ENCODE peak calls at places on chromosomes 1 and 21, in six cellular contexts. One of them, this sample, is unnamed. For H3K4me1, the result is how much of the 10 kb centered on the place peaks cover.

GRCh38 chr1:85027242-85027983 is 20.9 kb downstream of the MCOLN3 start:
- DNase-seq in colonic mucosa: no peak
- DNase-seq in tibial nerve: no peak
- DNase-seq in CD4-positive, alpha-beta memory T cell: peak
- DNase-seq in mesendoderm: peak
- DNase-seq in CD8-positive, alpha-beta T cell: peak
- DNase-seq in this sample: no peak

GRCh38 chr21:42769820-42770716 is 109.3 kb downstream of the WDR4 start:
- DNase-seq in colonic mucosa: no peak
- DNase-seq in tibial nerve: no peak
- DNase-seq in CD4-positive, alpha-beta memory T cell: no peak
- DNase-seq in mesendoderm: no peak
- DNase-seq in CD8-positive, alpha-beta T cell: no peak
- DNase-seq in this sample: no peak

GRCh38 chr1:119779869-119780356 is 11.2 kb upstream of the HMGCS2 start:
- DNase-seq in colonic mucosa: peak
- DNase-seq in tibial nerve: peak
- DNase-seq in CD4-positive, alpha-beta memory T cell: no peak
- DNase-seq in mesendoderm: peak
- DNase-seq in CD8-positive, alpha-beta T cell: no peak
- DNase-seq in this sample: peak

GRCh38 chr1:34419662-34420061 is 243.0 kb downstream of the C1orf94 start:
- DNase-seq in colonic mucosa: no peak
- DNase-seq in tibial nerve: no peak
- DNase-seq in CD4-positive, alpha-beta memory T cell: no peak
- DNase-seq in mesendoderm: peak
- DNase-seq in CD8-positive, alpha-beta T cell: no peak
- DNase-seq in this sample: no peak

GRCh38 chr1:48552420-48552819 is 80.4 kb upstream of the SPATA6 start:
- DNase-seq in colonic mucosa: no peak
- DNase-seq in tibial nerve: no peak
- DNase-seq in CD4-positive, alpha-beta memory T cell: no peak
- DNase-seq in mesendoderm: peak
- DNase-seq in CD8-positive, alpha-beta T cell: no peak
- DNase-seq in this sample: no peak

GRCh38 chr1:39952359-39953110 is 2.4 kb upstream of the MFSD2A start:
- DNase-seq in colonic mucosa: no peak
- DNase-seq in tibial nerve: no peak
- DNase-seq in CD4-positive, alpha-beta memory T cell: no peak
- DNase-seq in mesendoderm: no peak
- DNase-seq in CD8-positive, alpha-beta T cell: no peak
- DNase-seq in this sample: no peak

GRCh38 chr1:244865028-244865371 is 657 bp upstream of the HNRNPU start:
- DNase-seq in colonic mucosa: peak
- DNase-seq in tibial nerve: no peak
- DNase-seq in CD4-positive, alpha-beta memory T cell: no peak
- DNase-seq in mesendoderm: peak
- DNase-seq in CD8-positive, alpha-beta T cell: no peak
- DNase-seq in this sample: peak

GRCh38 chr1:201131398-201131797 is 4.4 kb upstream of the ASCL5 start:
- DNase-seq in colonic mucosa: no peak
- DNase-seq in tibial nerve: no peak
- DNase-seq in CD4-positive, alpha-beta memory T cell: no peak
- DNase-seq in mesendoderm: no peak
- DNase-seq in CD8-positive, alpha-beta T cell: no peak
- DNase-seq in this sample: no peak

GRCh38 chr21:16082038-16082816 is 352.4 kb downstream of the USP25 start:
- DNase-seq in colonic mucosa: no peak
- DNase-seq in tibial nerve: no peak
- DNase-seq in CD4-positive, alpha-beta memory T cell: no peak
- DNase-seq in mesendoderm: no peak
- DNase-seq in CD8-positive, alpha-beta T cell: no peak
- DNase-seq in this sample: no peak

GRCh38 chr1:77948841-77949424 is 29.9 kb downstream of the FUBP1 start:
- DNase-seq in colonic mucosa: no peak
- DNase-seq in tibial nerve: no peak
- DNase-seq in CD4-positive, alpha-beta memory T cell: no peak
- DNase-seq in mesendoderm: peak
- DNase-seq in CD8-positive, alpha-beta T cell: no peak
- DNase-seq in this sample: no peak

GRCh38 chr1:8422439-8423133 is 104.7 kb downstream of the SLC45A1 start:
- DNase-seq in colonic mucosa: no peak
- DNase-seq in tibial nerve: peak
- DNase-seq in CD4-positive, alpha-beta memory T cell: no peak
- DNase-seq in mesendoderm: no peak
- DNase-seq in CD8-positive, alpha-beta T cell: no peak
- DNase-seq in this sample: no peak

GRCh38 chr1:1069711-1070676 is 4.1 kb downstream of the RNF223 start:
- DNase-seq in colonic mucosa: no peak
- DNase-seq in tibial nerve: no peak
- DNase-seq in CD4-positive, alpha-beta memory T cell: no peak
- DNase-seq in mesendoderm: peak
- DNase-seq in CD8-positive, alpha-beta T cell: peak
- DNase-seq in this sample: no peak

GRCh38 chr1:97870574-97870973 is 50.3 kb downstream of the DPYD start:
- DNase-seq in colonic mucosa: no peak
- DNase-seq in tibial nerve: no peak
- DNase-seq in CD4-positive, alpha-beta memory T cell: no peak
- DNase-seq in mesendoderm: no peak
- DNase-seq in CD8-positive, alpha-beta T cell: no peak
- DNase-seq in this sample: no peak

GRCh38 chr1:77742011-77742555 is 17.6 kb downstream of the USP33 start:
- DNase-seq in colonic mucosa: no peak
- DNase-seq in tibial nerve: no peak
- DNase-seq in CD4-positive, alpha-beta memory T cell: no peak
- DNase-seq in mesendoderm: peak
- DNase-seq in CD8-positive, alpha-beta T cell: no peak
- DNase-seq in this sample: no peak

GRCh38 chr1:95554408-95554807 is 320.4 kb downstream of the RWDD3 start:
- DNase-seq in colonic mucosa: no peak
- DNase-seq in tibial nerve: no peak
- DNase-seq in CD4-positive, alpha-beta memory T cell: no peak
- DNase-seq in mesendoderm: no peak
- DNase-seq in CD8-positive, alpha-beta T cell: no peak
- DNase-seq in this sample: no peak

GRCh38 chr1:205743977-205744376 is 6.0 kb downstream of the NUCKS1 start:
- DNase-seq in colonic mucosa: no peak
- DNase-seq in tibial nerve: no peak
- DNase-seq in CD4-positive, alpha-beta memory T cell: no peak
- DNase-seq in mesendoderm: no peak
- DNase-seq in CD8-positive, alpha-beta T cell: no peak
- DNase-seq in this sample: no peak

GRCh38 chr1:211336161-211336560 is 9.5 kb downstream of the TRAF5 start:
- DNase-seq in colonic mucosa: peak
- DNase-seq in tibial nerve: no peak
- DNase-seq in CD4-positive, alpha-beta memory T cell: no peak
- DNase-seq in mesendoderm: no peak
- DNase-seq in CD8-positive, alpha-beta T cell: no peak
- DNase-seq in this sample: no peak

GRCh38 chr1:204584699-204585372 is 68.6 kb downstream of the MDM4 start:
- DNase-seq in colonic mucosa: no peak
- DNase-seq in tibial nerve: no peak
- DNase-seq in CD4-positive, alpha-beta memory T cell: peak
- DNase-seq in mesendoderm: peak
- DNase-seq in CD8-positive, alpha-beta T cell: peak
- DNase-seq in this sample: no peak

GRCh38 chr1:66575739-66576138 is 41.8 kb downstream of the SGIP1 start:
- DNase-seq in colonic mucosa: no peak
- DNase-seq in tibial nerve: no peak
- DNase-seq in CD4-positive, alpha-beta memory T cell: no peak
- DNase-seq in mesendoderm: no peak
- DNase-seq in CD8-positive, alpha-beta T cell: no peak
- DNase-seq in this sample: no peak

GRCh38 chr21:29334717-29335428 is 36.2 kb downstream of the BACH1 start:
- DNase-seq in colonic mucosa: no peak
- DNase-seq in tibial nerve: no peak
- DNase-seq in CD4-positive, alpha-beta memory T cell: no peak
- DNase-seq in mesendoderm: no peak
- DNase-seq in CD8-positive, alpha-beta T cell: no peak
- DNase-seq in this sample: no peak

GRCh38 chr1:208162903-208163302 is 81.3 kb downstream of the PLXNA2 start:
- DNase-seq in colonic mucosa: peak
- DNase-seq in tibial nerve: no peak
- DNase-seq in CD4-positive, alpha-beta memory T cell: no peak
- DNase-seq in mesendoderm: no peak
- DNase-seq in CD8-positive, alpha-beta T cell: no peak
- DNase-seq in this sample: peak

GRCh38 chr21:21801921-21802320 is 803.7 kb downstream of the NCAM2 start:
- DNase-seq in colonic mucosa: no peak
- DNase-seq in tibial nerve: no peak
- DNase-seq in CD4-positive, alpha-beta memory T cell: no peak
- DNase-seq in mesendoderm: peak
- DNase-seq in CD8-positive, alpha-beta T cell: no peak
- DNase-seq in this sample: no peak

GRCh38 chr1:17274186-17275170 is 25.6 kb downstream of the PADI3 start:
- DNase-seq in colonic mucosa: peak
- DNase-seq in tibial nerve: no peak
- DNase-seq in CD4-positive, alpha-beta memory T cell: no peak
- DNase-seq in mesendoderm: peak
- DNase-seq in CD8-positive, alpha-beta T cell: peak
- DNase-seq in this sample: no peak

GRCh38 chr1:20665736-20666135 is 4.6 kb upstream of the DDOST start:
- DNase-seq in colonic mucosa: no peak
- DNase-seq in tibial nerve: no peak
- DNase-seq in CD4-positive, alpha-beta memory T cell: no peak
- DNase-seq in mesendoderm: no peak
- DNase-seq in CD8-positive, alpha-beta T cell: no peak
- DNase-seq in this sample: no peak

GRCh38 chr1:22930235-22930912 is 42.3 kb downstream of the LACTBL1 start:
- DNase-seq in colonic mucosa: peak
- DNase-seq in tibial nerve: peak
- DNase-seq in CD4-positive, alpha-beta memory T cell: no peak
- DNase-seq in mesendoderm: peak
- DNase-seq in CD8-positive, alpha-beta T cell: peak
- DNase-seq in this sample: no peak

GRCh38 chr1:15994590-15995351 is 9.3 kb upstream of the SRARP start:
- DNase-seq in colonic mucosa: peak
- DNase-seq in tibial nerve: peak
- DNase-seq in CD4-positive, alpha-beta memory T cell: no peak
- DNase-seq in mesendoderm: peak
- DNase-seq in CD8-positive, alpha-beta T cell: peak
- DNase-seq in this sample: peak

GRCh38 chr21:27653481-27653880 is 686.6 kb upstream of the ADAMTS5 start:
- DNase-seq in colonic mucosa: no peak
- DNase-seq in tibial nerve: no peak
- DNase-seq in CD4-positive, alpha-beta memory T cell: no peak
- DNase-seq in mesendoderm: no peak
- DNase-seq in CD8-positive, alpha-beta T cell: no peak
- DNase-seq in this sample: no peak

GRCh38 chr1:230109066-230109465 is 42.0 kb downstream of the GALNT2 start:
- DNase-seq in colonic mucosa: no peak
- DNase-seq in tibial nerve: no peak
- DNase-seq in CD4-positive, alpha-beta memory T cell: no peak
- DNase-seq in mesendoderm: no peak
- DNase-seq in CD8-positive, alpha-beta T cell: no peak
- DNase-seq in this sample: no peak
- H3K4me1 ChIP-seq in colonic mucosa: under half
- H3K4me1 ChIP-seq in tibial nerve: half or more
- H3K4me1 ChIP-seq in CD4-positive, alpha-beta memory T cell: under half
- H3K4me1 ChIP-seq in mesendoderm: under half
- H3K4me1 ChIP-seq in CD8-positive, alpha-beta T cell: under half
- H3K4me1 ChIP-seq in this sample: under half

DNA sequence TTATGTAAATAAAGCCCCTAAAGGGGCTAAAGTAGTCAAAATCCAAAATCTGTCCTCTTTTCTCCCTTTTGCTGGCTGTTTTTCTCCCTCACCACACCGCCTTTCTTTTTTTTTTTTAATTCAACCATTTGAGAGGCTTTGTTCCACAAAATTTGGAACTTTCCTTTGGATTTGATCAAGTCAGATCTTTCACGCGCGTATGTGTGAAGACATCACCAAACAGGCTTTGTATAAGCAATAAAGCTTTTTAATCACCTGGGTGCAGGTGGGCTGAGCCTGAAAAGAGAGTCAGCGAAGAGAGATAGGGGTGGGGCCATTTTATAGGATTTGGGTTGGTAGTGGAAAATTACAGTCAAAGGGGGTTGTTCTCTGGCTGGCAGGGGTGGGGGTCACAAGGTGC is 5.3 kb upstream of the HPDL start:
- DNase-seq in colonic mucosa: no peak
- DNase-seq in tibial nerve: no peak
- DNase-seq in CD4-positive, alpha-beta memory T cell: no peak
- DNase-seq in mesendoderm: no peak
- DNase-seq in CD8-positive, alpha-beta T cell: no peak
- DNase-seq in this sample: no peak
- H3K4me3 ChIP-seq in colonic mucosa: no peak
- H3K4me3 ChIP-seq in tibial nerve: no peak
- H3K4me3 ChIP-seq in CD4-positive, alpha-beta memory T cell: no peak
- H3K4me3 ChIP-seq in mesendoderm: no peak
- H3K4me3 ChIP-seq in CD8-positive, alpha-beta T cell: no peak
- H3K4me3 ChIP-seq in this sample: no peak

GRCh38 chr1:13228343-13228781 is 2.4 kb upstream of the PRAMEF18 start:
- DNase-seq in colonic mucosa: peak
- DNase-seq in tibial nerve: no peak
- DNase-seq in CD4-positive, alpha-beta memory T cell: no peak
- DNase-seq in mesendoderm: no peak
- DNase-seq in CD8-positive, alpha-beta T cell: peak
- DNase-seq in this sample: peak
- H3K4me1 ChIP-seq in colonic mucosa: under half
- H3K4me1 ChIP-seq in tibial nerve: under half
- H3K4me1 ChIP-seq in CD4-positive, alpha-beta memory T cell: under half
- H3K4me1 ChIP-seq in mesendoderm: under half
- H3K4me1 ChIP-seq in CD8-positive, alpha-beta T cell: under half
- H3K4me1 ChIP-seq in this sample: under half

DNA sequence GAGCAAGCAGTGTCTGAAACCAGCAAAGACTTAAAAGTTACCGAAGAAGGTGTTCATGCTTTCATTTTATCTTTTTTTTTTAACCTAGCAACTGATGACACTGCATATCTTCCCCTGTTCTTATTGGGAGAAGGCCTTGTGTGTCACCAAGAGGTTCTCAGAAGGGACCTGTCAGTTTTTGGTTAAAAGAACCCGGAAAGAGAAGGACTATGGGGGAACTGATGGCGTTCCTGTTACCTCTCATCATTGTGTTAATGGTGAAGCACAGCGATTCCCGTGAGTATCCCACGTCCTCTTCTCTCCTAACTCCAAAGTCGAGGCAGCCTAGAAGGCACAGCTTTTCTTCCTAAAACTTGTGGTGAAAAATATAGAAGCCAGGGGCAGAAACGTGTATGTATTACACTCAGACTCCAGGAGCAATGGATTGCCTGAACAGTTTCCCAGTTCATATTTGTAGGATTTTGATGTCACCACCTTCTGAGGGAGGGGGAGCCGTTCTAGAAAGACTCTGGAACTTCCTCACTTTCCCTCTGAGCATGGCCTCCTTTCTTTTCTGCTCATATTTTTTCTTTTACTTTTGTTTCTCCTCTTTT is at the start of gene MR1:
- DNase-seq in colonic mucosa: peak
- DNase-seq in tibial nerve: peak
- DNase-seq in CD4-positive, alpha-beta memory T cell: peak
- DNase-seq in mesendoderm: peak
- DNase-seq in CD8-positive, alpha-beta T cell: peak
- DNase-seq in this sample: peak
- H3K4me3 ChIP-seq in colonic mucosa: peak
- H3K4me3 ChIP-seq in tibial nerve: peak
- H3K4me3 ChIP-seq in CD4-positive, alpha-beta memory T cell: peak
- H3K4me3 ChIP-seq in mesendoderm: no peak
- H3K4me3 ChIP-seq in CD8-positive, alpha-beta T cell: peak
- H3K4me3 ChIP-seq in this sample: peak

GRCh38 chr1:214401666-214402065 is 120.7 kb downstream of the SMYD2 start:
- DNase-seq in colonic mucosa: no peak
- DNase-seq in tibial nerve: no peak
- DNase-seq in CD4-positive, alpha-beta memory T cell: no peak
- DNase-seq in mesendoderm: no peak
- DNase-seq in CD8-positive, alpha-beta T cell: no peak
- DNase-seq in this sample: no peak
- H3K4me1 ChIP-seq in colonic mucosa: under half
- H3K4me1 ChIP-seq in tibial nerve: under half
- H3K4me1 ChIP-seq in CD4-positive, alpha-beta memory T cell: under half
- H3K4me1 ChIP-seq in mesendoderm: under half
- H3K4me1 ChIP-seq in CD8-positive, alpha-beta T cell: under half
- H3K4me1 ChIP-seq in this sample: under half

GRCh38 chr1:4854379-4854778 is 200.0 kb downstream of the AJAP1 start:
- DNase-seq in colonic mucosa: no peak
- DNase-seq in tibial nerve: no peak
- DNase-seq in CD4-positive, alpha-beta memory T cell: no peak
- DNase-seq in mesendoderm: no peak
- DNase-seq in CD8-positive, alpha-beta T cell: no peak
- DNase-seq in this sample: no peak
- H3K4me3 ChIP-seq in colonic mucosa: no peak
- H3K4me3 ChIP-seq in tibial nerve: no peak
- H3K4me3 ChIP-seq in CD4-positive, alpha-beta memory T cell: no peak
- H3K4me3 ChIP-seq in mesendoderm: no peak
- H3K4me3 ChIP-seq in CD8-positive, alpha-beta T cell: no peak
- H3K4me3 ChIP-seq in this sample: no peak

This sample was measured in lung.